ENCODE peak calls at places on chromosomes 1 and 21, in seven cellular contexts. One of them, this sample, is unnamed.

GRCh38 chr1:101077849-101078248 is 52.3 kb upstream of the DPH5 start:
- DNase-seq in HepG2: no peak
- DNase-seq in RPMI7951: no peak
- DNase-seq in HTR-8/SVneo: no peak
- DNase-seq in EL: no peak
- DNase-seq in GM23248: no peak
- DNase-seq in progenitor cell of endocrine pancreas: no peak
- DNase-seq in this sample: no peak

GRCh38 chr1:155499953-155500621 is 62.5 kb downstream of the ASH1L start:
- DNase-seq in HepG2: no peak
- DNase-seq in RPMI7951: peak
- DNase-seq in HTR-8/SVneo: no peak
- DNase-seq in EL: peak
- DNase-seq in GM23248: peak
- DNase-seq in progenitor cell of endocrine pancreas: no peak
- DNase-seq in this sample: peak

GRCh38 chr1:198254521-198254920 is 97.7 kb downstream of the NEK7 start:
- DNase-seq in HepG2: no peak
- DNase-seq in RPMI7951: no peak
- DNase-seq in HTR-8/SVneo: no peak
- DNase-seq in EL: no peak
- DNase-seq in GM23248: peak
- DNase-seq in progenitor cell of endocrine pancreas: no peak
- DNase-seq in this sample: no peak

GRCh38 chr1:111818081-111818480 is 62.4 kb downstream of the DDX20 start:
- DNase-seq in HepG2: no peak
- DNase-seq in RPMI7951: no peak
- DNase-seq in HTR-8/SVneo: no peak
- DNase-seq in EL: no peak
- DNase-seq in GM23248: no peak
- DNase-seq in progenitor cell of endocrine pancreas: no peak
- DNase-seq in this sample: no peak

GRCh38 chr1:107889524-107889923 is 75.5 kb downstream of the VAV3 start:
- DNase-seq in HepG2: no peak
- DNase-seq in RPMI7951: no peak
- DNase-seq in HTR-8/SVneo: no peak
- DNase-seq in EL: no peak
- DNase-seq in GM23248: no peak
- DNase-seq in progenitor cell of endocrine pancreas: no peak
- DNase-seq in this sample: no peak

GRCh38 chr1:168089326-168089978 is 47.3 kb downstream of the GPR161 start:
- DNase-seq in HepG2: no peak
- DNase-seq in RPMI7951: peak
- DNase-seq in HTR-8/SVneo: no peak
- DNase-seq in EL: no peak
- DNase-seq in GM23248: no peak
- DNase-seq in progenitor cell of endocrine pancreas: no peak
- DNase-seq in this sample: no peak

GRCh38 chr1:94422115-94422820 is 4.1 kb downstream of the ABCD3 start:
- DNase-seq in HepG2: no peak
- DNase-seq in RPMI7951: peak
- DNase-seq in HTR-8/SVneo: no peak
- DNase-seq in EL: peak
- DNase-seq in GM23248: peak
- DNase-seq in progenitor cell of endocrine pancreas: no peak
- DNase-seq in this sample: no peak

GRCh38 chr1:109499661-109500536 is 6.0 kb downstream of the CYB561D1 start:
- DNase-seq in HepG2: peak
- DNase-seq in RPMI7951: no peak
- DNase-seq in HTR-8/SVneo: no peak
- DNase-seq in EL: peak
- DNase-seq in GM23248: peak
- DNase-seq in progenitor cell of endocrine pancreas: no peak
- DNase-seq in this sample: peak

GRCh38 chr1:59499273-59499955 is 202.5 kb downstream of the FGGY start:
- DNase-seq in HepG2: no peak
- DNase-seq in RPMI7951: peak
- DNase-seq in HTR-8/SVneo: no peak
- DNase-seq in EL: no peak
- DNase-seq in GM23248: no peak
- DNase-seq in progenitor cell of endocrine pancreas: no peak
- DNase-seq in this sample: no peak

GRCh38 chr1:32014937-32015363 is 1.3 kb downstream of the KHDRBS1 start:
- DNase-seq in HepG2: no peak
- DNase-seq in RPMI7951: no peak
- DNase-seq in HTR-8/SVneo: no peak
- DNase-seq in EL: no peak
- DNase-seq in GM23248: peak
- DNase-seq in progenitor cell of endocrine pancreas: no peak
- DNase-seq in this sample: no peak

GRCh38 chr21:31911138-31911907 is 38.5 kb downstream of the HUNK start:
- DNase-seq in HepG2: no peak
- DNase-seq in RPMI7951: peak
- DNase-seq in HTR-8/SVneo: peak
- DNase-seq in EL: peak
- DNase-seq in GM23248: peak
- DNase-seq in progenitor cell of endocrine pancreas: no peak
- DNase-seq in this sample: peak

GRCh38 chr1:110148961-110149360 is 1.3 kb upstream of the SLC6A17 start:
- DNase-seq in HepG2: no peak
- DNase-seq in RPMI7951: no peak
- DNase-seq in HTR-8/SVneo: no peak
- DNase-seq in EL: peak
- DNase-seq in GM23248: peak
- DNase-seq in progenitor cell of endocrine pancreas: no peak
- DNase-seq in this sample: peak

GRCh38 chr1:115089443-115090340 is at the start of gene TSPAN2:
- DNase-seq in HepG2: no peak
- DNase-seq in RPMI7951: peak
- DNase-seq in HTR-8/SVneo: peak
- DNase-seq in EL: peak
- DNase-seq in GM23248: peak
- DNase-seq in progenitor cell of endocrine pancreas: peak
- DNase-seq in this sample: peak

GRCh38 chr1:176944606-176945005 is 219.9 kb downstream of the ASTN1 start:
- DNase-seq in HepG2: no peak
- DNase-seq in RPMI7951: no peak
- DNase-seq in HTR-8/SVneo: no peak
- DNase-seq in EL: no peak
- DNase-seq in GM23248: no peak
- DNase-seq in progenitor cell of endocrine pancreas: no peak
- DNase-seq in this sample: no peak

GRCh38 chr1:223248001-223248786 is 105.1 kb upstream of the TLR5 start:
- DNase-seq in HepG2: no peak
- DNase-seq in RPMI7951: no peak
- DNase-seq in HTR-8/SVneo: no peak
- DNase-seq in EL: no peak
- DNase-seq in GM23248: no peak
- DNase-seq in progenitor cell of endocrine pancreas: no peak
- DNase-seq in this sample: no peak

GRCh38 chr1:230124187-230125128 is 57.4 kb downstream of the GALNT2 start:
- DNase-seq in HepG2: no peak
- DNase-seq in RPMI7951: no peak
- DNase-seq in HTR-8/SVneo: no peak
- DNase-seq in EL: no peak
- DNase-seq in GM23248: no peak
- DNase-seq in progenitor cell of endocrine pancreas: no peak
- DNase-seq in this sample: no peak